ENCODE peak calls at places on chromosomes 4 and X, in ten cellular contexts. Z is fibroblast of lung, M is sigmoid colon, P is stomach, N is neural progenitor cell, V is lower leg skin, S is ovary, G is dorsolateral prefrontal cortex, B is astrocyte of the spinal cord, U is ascending aorta. C is an unnamed sample.

GRCh38 chr4:113616443-113616842 is 145.1 kb downstream of the CAMK2D start:
- DNase-seq in Z (no peak), B (no peak), U (no peak), N (no peak), V (no peak), G (no peak), S (no peak), P (no peak), M (no peak), C (no peak)

GRCh38 chrX:46626566-46626965 is 53.0 kb downstream of the CHST7 start:
- DNase-seq in V (no peak), Z (no peak), P (no peak), N (no peak), G (no peak), U (no peak), M (no peak), S (no peak), B (no peak), C (peak; percentile 41)

GRCh38 chr4:7607156-7607910 is 172.6 kb upstream of the PSAPL1 start:
- DNase-seq in S (no peak), P (no peak), U (no peak), G (no peak), V (no peak), N (no peak), B (no peak), Z (no peak), M (no peak), C (peak; percentile 7)

GRCh38 chr4:101198741-101199339 is 148.5 kb downstream of the PPP3CA start:
- DNase-seq in S (no peak), U (no peak), Z (no peak), M (no peak), B (no peak), N (no peak), G (no peak), P (no peak), V (no peak), C (no peak)

GRCh38 chrX:42495139-42495538 is 282.8 kb downstream of the PPP1R2C start:
- DNase-seq in B (no peak), Z (no peak), N (no peak), S (no peak), P (no peak), V (no peak), G (no peak), U (no peak), M (no peak), C (no peak)

GRCh38 chrX:375181-376036 is 11.3 kb downstream of the PPP2R3B start:
- DNase-seq in U (no peak), N (no peak), S (no peak), M (no peak), V (no peak), Z (no peak), B (no peak), G (no peak), P (no peak), C (no peak)

GRCh38 chr4:182695009-182695408 is 222.2 kb downstream of the DCTD start:
- DNase-seq in M (no peak), N (no peak), B (no peak), U (no peak), G (no peak), Z (no peak), S (no peak), V (no peak), P (no peak), C (no peak)

GRCh38 chrX:40437348-40437747 is 143.4 kb upstream of the ATP6AP2 start:
- DNase-seq in Z (no peak), B (no peak), U (no peak), G (no peak), V (no peak), P (no peak), M (no peak), N (no peak), S (no peak), C (no peak)

GRCh38 chr4:152937535-152938236 is 1.6 kb downstream of the FHDC1 start:
- DNase-seq in S (peak; percentile 29), G (no peak), M (no peak), U (no peak), Z (peak; percentile 33), P (peak; percentile 45), V (peak; percentile 88), N (peak; percentile 61), B (peak; percentile 35), C (no peak)

GRCh38 chr4:41095973-41096372 is 118.4 kb downstream of the APBB2 start:
- DNase-seq in G (no peak), U (no peak), N (no peak), B (peak; percentile 62), S (no peak), M (no peak), Z (no peak), P (no peak), V (no peak), C (peak; percentile 49)

GRCh38 chr4:103429283-103429682 is 231.1 kb upstream of the CENPE start:
- DNase-seq in B (no peak), G (no peak), N (peak; percentile 60), M (no peak), S (no peak), P (no peak), U (no peak), Z (no peak), V (no peak), C (no peak)

GRCh38 chr4:159428975-159429692 is 326.3 kb downstream of the RAPGEF2 start:
- DNase-seq in M (no peak), N (no peak), Z (no peak), U (no peak), S (no peak), V (no peak), P (no peak), B (no peak), G (no peak), C (no peak)

GRCh38 chr4:6595897-6596537 is 21.0 kb downstream of the MAN2B2 start:
- DNase-seq in Z (no peak), M (no peak), B (no peak), V (no peak), P (no peak), N (no peak), U (no peak), S (no peak), G (no peak), C (no peak)

DNA sequence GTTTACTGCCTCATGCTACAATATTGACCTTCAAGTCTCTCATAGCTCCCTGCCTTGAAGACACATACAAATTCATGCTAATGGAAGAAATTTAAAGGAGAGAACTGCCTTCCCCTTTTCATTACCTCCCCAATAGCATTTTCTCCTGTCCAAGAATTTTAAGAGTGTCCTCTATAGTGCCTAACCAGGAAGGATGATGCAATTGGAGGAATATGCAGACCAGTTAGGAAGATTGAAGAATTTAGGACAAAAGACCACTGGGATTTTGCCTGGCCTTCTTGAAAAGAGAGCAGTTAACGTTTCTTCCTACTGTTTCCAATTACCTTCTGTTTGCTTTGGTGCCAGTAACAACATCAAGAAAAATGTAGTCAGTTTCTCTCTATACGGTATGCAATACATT is 443.9 kb downstream of the INPP4B start:
- DNase-seq in U (no peak), N (no peak), Z (peak; percentile 39), P (no peak), M (no peak), V (no peak), S (no peak), G (no peak), B (peak; percentile 51), C (no peak)
- H3K4me3 ChIP-seq in U (no peak overlapping the region), N (no peak overlapping the region), Z (peak overlapping the region; percentile 64), P (no peak overlapping the region), M (no peak overlapping the region), V (no peak overlapping the region), S (no peak overlapping the region), G (peak overlapping the region; percentile 16), B (no peak overlapping the region), C (no peak overlapping the region)

DNA sequence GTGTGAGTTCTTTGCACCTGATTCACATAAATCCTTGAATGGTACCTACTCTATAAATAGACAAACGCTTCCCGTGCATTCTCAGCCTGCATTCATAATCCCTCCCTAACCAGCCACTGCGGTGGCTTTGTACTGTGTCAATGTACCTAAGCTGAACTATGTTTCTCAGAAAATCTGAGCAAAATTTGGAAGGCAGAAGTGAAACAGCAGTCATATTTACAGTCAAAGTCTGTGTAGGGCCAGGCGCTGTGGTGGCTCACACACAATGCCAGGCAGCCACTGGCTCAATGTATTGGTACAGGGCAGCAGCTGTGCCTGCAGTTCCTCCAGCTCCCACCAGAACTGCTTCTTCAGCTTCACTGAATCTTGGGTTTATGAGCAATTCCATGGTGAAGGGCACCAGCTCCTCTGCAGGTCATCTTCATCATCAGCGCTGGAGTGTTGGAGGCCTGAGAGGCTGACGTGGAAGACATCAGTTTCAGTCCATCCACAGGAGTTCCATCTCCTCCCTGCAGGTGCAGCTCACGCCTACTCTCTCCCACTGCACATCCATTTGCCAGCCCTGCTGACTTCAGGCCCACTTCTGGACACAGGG is 32.3 kb upstream of the IRF2 start:
- DNase-seq in V (no peak), U (no peak), M (no peak), N (no peak), P (no peak), B (no peak), Z (no peak), S (no peak), G (peak; percentile 42), C (no peak)
- TF ChIP-seq CTCF in V (no peak), U (no peak), M (no peak), N (peak; percentile 27), P (no peak), B (peak; percentile 19), Z (no peak), S (no peak), G (peak; percentile 24), C (peak; percentile 12)

DNA sequence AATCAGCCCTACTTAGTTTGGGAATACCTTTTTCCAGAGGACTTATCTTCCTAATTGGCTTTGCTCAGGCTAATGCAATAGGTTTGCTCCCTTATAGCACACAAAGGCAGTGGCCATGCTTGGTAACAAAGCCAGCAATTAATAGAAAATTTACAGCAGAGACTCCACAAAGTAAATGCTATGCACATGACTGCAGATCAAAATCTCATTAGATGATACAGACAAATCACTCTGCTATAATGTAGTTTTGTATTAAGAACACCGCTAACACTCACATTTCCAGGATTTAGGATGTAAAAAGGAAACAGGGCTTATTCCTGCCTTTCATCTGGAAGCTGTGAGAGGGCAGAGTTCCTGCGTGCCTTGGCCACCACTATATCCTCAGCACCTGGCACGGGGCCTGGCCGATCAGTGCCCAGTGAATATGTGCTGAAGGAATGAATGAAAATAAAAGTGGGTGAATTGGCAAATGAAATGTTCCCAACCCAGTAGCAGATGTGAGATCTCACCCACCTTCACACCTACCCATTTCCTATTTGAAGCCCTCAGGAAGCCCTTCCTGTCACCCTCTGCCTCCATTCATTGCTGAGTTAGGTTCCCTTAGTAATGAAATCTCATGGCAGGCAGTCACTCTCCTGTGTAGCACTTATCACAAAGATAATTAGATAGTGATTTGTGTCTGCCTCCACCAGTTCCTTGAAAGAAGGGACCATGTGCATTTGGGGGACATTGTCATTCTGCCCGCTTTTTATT is 5.1 kb downstream of the SEPTIN6 start:
- DNase-seq in G (no peak), Z (no peak), P (no peak), V (no peak), B (no peak), M (no peak), S (no peak), U (no peak), N (no peak), C (no peak)
- H3K4me3 ChIP-seq in G (no peak overlapping the region), Z (no peak overlapping the region), P (no peak overlapping the region), V (no peak overlapping the region), B (no peak overlapping the region), M (no peak overlapping the region), S (no peak overlapping the region), U (no peak overlapping the region), N (no peak overlapping the region), C (no peak overlapping the region)

DNA sequence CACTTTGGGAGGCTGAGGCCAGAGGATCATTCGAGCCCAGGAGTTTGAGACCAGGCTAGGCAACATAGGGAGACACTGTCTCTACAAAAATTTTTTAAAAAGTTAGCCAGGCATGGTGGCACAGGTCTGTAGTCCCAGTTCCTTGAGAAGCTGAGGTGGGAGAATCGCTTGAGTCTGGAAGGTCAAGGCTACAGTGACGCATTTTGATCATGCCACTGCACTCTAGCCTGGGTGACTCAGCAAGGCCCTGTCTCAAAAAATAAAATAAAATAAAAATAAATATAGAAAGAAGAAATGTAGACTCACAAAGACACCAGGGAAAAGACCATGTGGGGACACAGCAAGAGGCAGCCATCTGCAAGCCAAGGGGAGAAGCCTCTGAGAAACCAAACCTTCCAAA is 42.3 kb upstream of the SLC7A3 start:
- DNase-seq in N (no peak), P (no peak), G (no peak), V (no peak), B (no peak), M (no peak), Z (no peak), S (no peak), U (no peak), C (no peak)
- TF ChIP-seq CTCF in N (no peak), P (no peak), G (no peak), V (no peak), B (no peak), M (no peak), Z (no peak), S (no peak), U (no peak), C (no peak)

C was measured in fibroblast of pulmonary artery.